ENCODE peak calls at places on chromosomes 6 and 20, in ten cellular contexts. O is anterior cingulate cortex; C is activated T-cell treated with anti-CD3 and anti-CD28 coated beads, Interleukin-2, amount 50 U/mL, for 1 hour; U is fibroblast of villous mesenchyme; N is body of pancreas; P is GM23338; R is glutamatergic neuron; Z is SK-N-SH; D is A172; V is stimulated activated CD4-positive, alpha-beta T cell treated with anti-CD3 and anti-CD28 coated beads, Interleukin-12 subunit alpha, Interleukin-12 subunit beta, amount 100 ng/mL, for 4 hours. F is an unnamed sample.

GRCh38 chr6:28353981-28354676 is 4.4 kb downstream of the ZKSCAN3 start:
- DNase-seq in C (no peak), U (peak; percentile 20), D (peak; percentile 51), O (peak; percentile 9), P (no peak), V (no peak), Z (no peak), N (peak; percentile 62), R (no peak), F (no peak)

GRCh38 chr20:53869466-53870258 is 200.7 kb downstream of the BCAS1 start:
- DNase-seq in P (peak; percentile 94), U (peak; percentile 80), O (peak; percentile 15), V (peak; percentile 52), N (peak; percentile 92), R (peak; percentile 43), C (peak; percentile 60), Z (peak; percentile 38), D (peak; percentile 85), F (no peak)

GRCh38 chr6:145012039-145012662 is 723.2 kb downstream of the EPM2A start:
- DNase-seq in Z (no peak), U (no peak), D (no peak), C (no peak), O (no peak), N (no peak), P (no peak), R (no peak), V (no peak), F (no peak)

GRCh38 chr6:117776441-117776840 is 101.2 kb downstream of the NUS1 start:
- DNase-seq in R (no peak), N (no peak), O (no peak), Z (no peak), V (no peak), D (peak; percentile 25), U (peak; percentile 1), C (no peak), P (peak; percentile 65), F (no peak)

GRCh38 chr6:16474834-16475781 is 236.7 kb downstream of the GMPR start:
- DNase-seq in N (no peak), P (no peak), O (no peak), V (no peak), Z (no peak), C (no peak), D (no peak), R (no peak), U (no peak), F (no peak)

GRCh38 chr6:79079425-79080130 is 1.5 kb upstream of the PHIP start:
- DNase-seq in O (no peak), P (peak; percentile 49), D (no peak), R (no peak), Z (no peak), N (no peak), V (no peak), U (peak; percentile 10), C (no peak), F (no peak)

GRCh38 chr6:100344761-100345160 is 120.0 kb downstream of the SIM1 start:
- DNase-seq in P (no peak), U (no peak), N (no peak), C (no peak), V (no peak), D (peak; percentile 80), Z (no peak), R (no peak), O (no peak), F (no peak)

GRCh38 chr6:165071906-165072305 is 237.5 kb downstream of the C6orf118 start:
- DNase-seq in P (no peak), R (no peak), U (no peak), V (no peak), C (no peak), N (no peak), Z (no peak), O (no peak), D (no peak), F (no peak)

GRCh38 chr20:50427740-50428462 is 82.3 kb upstream of the PTPN1 start:
- DNase-seq in P (no peak), C (no peak), Z (no peak), V (no peak), O (no peak), U (peak; percentile 77), R (no peak), N (peak; percentile 42), D (peak; percentile 55), F (no peak)

GRCh38 chr6:36599791-36600209 is 5.6 kb downstream of the SRSF3 start:
- DNase-seq in P (peak; percentile 78), U (peak; percentile 67), D (peak; percentile 56), N (no peak), V (peak; percentile 49), R (peak; percentile 58), C (peak; percentile 58), O (no peak), Z (peak; percentile 51), F (no peak)

GRCh38 chr6:116283191-116283590 is 3.5 kb upstream of the TSPYL1 start:
- DNase-seq in D (no peak), P (no peak), N (no peak), C (no peak), U (no peak), O (no peak), Z (no peak), V (no peak), R (no peak), F (no peak)

GRCh38 chr20:23082846-23083552 is 3.1 kb downstream of the CD93 start:
- DNase-seq in U (no peak), D (no peak), Z (no peak), V (no peak), C (no peak), R (no peak), N (peak; percentile 57), O (no peak), P (peak; percentile 38), F (no peak)

GRCh38 chr20:40860487-40860902 is 168.1 kb upstream of the TOP1 start:
- DNase-seq in V (no peak), R (no peak), D (peak; percentile 88), C (no peak), P (no peak), U (peak; percentile 64), O (no peak), Z (no peak), N (peak; percentile 8), F (no peak)

GRCh38 chr6:68777956-68778355 is 142.9 kb downstream of the ADGRB3 start:
- DNase-seq in C (no peak), U (no peak), N (no peak), O (no peak), P (no peak), R (no peak), D (peak; percentile 38), V (no peak), Z (peak; percentile 36), F (no peak)

GRCh38 chr20:32585011-32585518 is at the start of gene NOL4L:
- DNase-seq in U (peak; percentile 22), O (peak; percentile 29), R (peak; percentile 74), Z (peak; percentile 81), D (no peak), V (peak; percentile 42), P (peak; percentile 69), N (no peak), C (peak; percentile 64), F (no peak)

GRCh38 chr20:32849577-32849976 is 9.1 kb upstream of the EFCAB8 start:
- DNase-seq in O (no peak), P (no peak), V (no peak), C (no peak), D (no peak), Z (no peak), R (no peak), U (no peak), N (no peak), F (no peak)

GRCh38 chr6:35710241-35710847 is 21.6 kb upstream of the FKBP5 start:
- DNase-seq in R (no peak), U (peak; percentile 41), D (no peak), N (peak; percentile 36), C (no peak), P (no peak), V (no peak), O (no peak), Z (no peak), F (no peak)

GRCh38 chr20:1478566-1478965 is 11.9 kb upstream of the NSFL1C start:
- DNase-seq in C (no peak), U (peak; percentile 17), N (no peak), P (no peak), R (no peak), O (no peak), D (peak; percentile 84), V (no peak), Z (no peak), F (no peak)

GRCh38 chr6:14734052-14734415 is 511.8 kb upstream of the JARID2 start:
- DNase-seq in P (no peak), V (no peak), D (no peak), N (no peak), C (no peak), U (no peak), O (no peak), Z (no peak), R (no peak), F (no peak)

GRCh38 chr6:73691512-73691911 is 4.5 kb upstream of the CD109 start:
- DNase-seq in R (no peak), O (no peak), C (no peak), Z (no peak), D (no peak), N (no peak), U (no peak), P (no peak), V (no peak), F (no peak)

GRCh38 chr20:2651772-2652723 is at the start of gene NOP56:
- DNase-seq in V (peak; percentile 94), Z (peak; percentile 98), P (peak; percentile 91), N (peak; percentile 90), U (peak; percentile 92), D (peak; percentile 85), R (peak; percentile 93), C (peak; percentile 99), O (peak; percentile 91), F (no peak)